ENCODE peak calls at places on chromosomes 13 and 19, in seven cellular contexts. One of them, this sample, is unnamed.
A peak's percentile ranks its signal among the peaks of the same experiment; 100 is the strongest.

GRCh38 chr19:10747271-10747670 is 29.4 kb downstream of the DNM2 start:
- DNase-seq in breast epithelium: no peak
- DNase-seq in IMR-90: no peak
- DNase-seq in tibial artery: no peak
- DNase-seq in SK-N-SH: no peak
- DNase-seq in MG63: peak; percentile 25
- DNase-seq in BJ: no peak
- DNase-seq in this sample: no peak

GRCh38 chr13:98978280-98978679 is 416 bp upstream of the DOCK9 start:
- DNase-seq in breast epithelium: no peak
- DNase-seq in IMR-90: peak; percentile 90
- DNase-seq in tibial artery: no peak
- DNase-seq in SK-N-SH: no peak
- DNase-seq in MG63: peak; percentile 43
- DNase-seq in BJ: peak; percentile 54
- DNase-seq in this sample: no peak

GRCh38 chr13:42215578-42216421 is 56.2 kb upstream of the AKAP11 start:
- DNase-seq in breast epithelium: no peak
- DNase-seq in IMR-90: peak; percentile 60
- DNase-seq in tibial artery: no peak
- DNase-seq in SK-N-SH: peak; percentile 9
- DNase-seq in MG63: peak; percentile 33
- DNase-seq in BJ: no peak
- DNase-seq in this sample: peak; percentile 12

GRCh38 chr13:48892311-48892710 is 83.4 kb upstream of the FNDC3A start:
- DNase-seq in breast epithelium: no peak
- DNase-seq in IMR-90: peak; percentile 92
- DNase-seq in tibial artery: no peak
- DNase-seq in SK-N-SH: no peak
- DNase-seq in MG63: no peak
- DNase-seq in BJ: peak; percentile 38
- DNase-seq in this sample: no peak

GRCh38 chr13:107867701-107868661 is 347.4 kb downstream of the LIG4 start:
- DNase-seq in breast epithelium: no peak
- DNase-seq in IMR-90: peak; percentile 57
- DNase-seq in tibial artery: no peak
- DNase-seq in SK-N-SH: peak; percentile 87
- DNase-seq in MG63: peak; percentile 53
- DNase-seq in BJ: no peak
- DNase-seq in this sample: peak; percentile 85

GRCh38 chr13:47794963-47795362 is 206.1 kb downstream of the SUCLA2 start:
- DNase-seq in breast epithelium: no peak
- DNase-seq in IMR-90: peak; percentile 2
- DNase-seq in tibial artery: no peak
- DNase-seq in SK-N-SH: peak; percentile 26
- DNase-seq in MG63: no peak
- DNase-seq in BJ: no peak
- DNase-seq in this sample: no peak

GRCh38 chr13:51258612-51259358 is 36.6 kb downstream of the FAM124A start:
- DNase-seq in breast epithelium: no peak
- DNase-seq in IMR-90: no peak
- DNase-seq in tibial artery: no peak
- DNase-seq in SK-N-SH: no peak
- DNase-seq in MG63: no peak
- DNase-seq in BJ: no peak
- DNase-seq in this sample: no peak

GRCh38 chr19:2171349-2172145 is 7.8 kb downstream of the DOT1L start:
- DNase-seq in breast epithelium: no peak
- DNase-seq in IMR-90: peak; percentile 36
- DNase-seq in tibial artery: no peak
- DNase-seq in SK-N-SH: peak; percentile 67
- DNase-seq in MG63: no peak
- DNase-seq in BJ: no peak
- DNase-seq in this sample: peak; percentile 53

GRCh38 chr13:32124743-32125142 is 93.2 kb downstream of the FRY start:
- DNase-seq in breast epithelium: no peak
- DNase-seq in IMR-90: no peak
- DNase-seq in tibial artery: no peak
- DNase-seq in SK-N-SH: no peak
- DNase-seq in MG63: no peak
- DNase-seq in BJ: no peak
- DNase-seq in this sample: no peak

GRCh38 chr13:44936246-44936645 is 53.0 kb downstream of the NUFIP1 start:
- DNase-seq in breast epithelium: no peak
- DNase-seq in IMR-90: no peak
- DNase-seq in tibial artery: no peak
- DNase-seq in SK-N-SH: no peak
- DNase-seq in MG63: no peak
- DNase-seq in BJ: no peak
- DNase-seq in this sample: no peak

GRCh38 chr19:48645652-48646191 is at the start of gene CA11:
- DNase-seq in breast epithelium: no peak
- DNase-seq in IMR-90: no peak
- DNase-seq in tibial artery: no peak
- DNase-seq in SK-N-SH: no peak
- DNase-seq in MG63: no peak
- DNase-seq in BJ: no peak
- DNase-seq in this sample: peak; percentile 42

GRCh38 chr19:48239582-48240141 is 16.1 kb downstream of the CARD8 start:
- DNase-seq in breast epithelium: no peak
- DNase-seq in IMR-90: peak; percentile 51
- DNase-seq in tibial artery: no peak
- DNase-seq in SK-N-SH: no peak
- DNase-seq in MG63: peak; percentile 8
- DNase-seq in BJ: no peak
- DNase-seq in this sample: no peak

GRCh38 chr19:50461066-50461875 is 15.0 kb upstream of the EMC10 start:
- DNase-seq in breast epithelium: peak; percentile 65
- DNase-seq in IMR-90: peak; percentile 64
- DNase-seq in tibial artery: no peak
- DNase-seq in SK-N-SH: peak; percentile 93
- DNase-seq in MG63: peak; percentile 55
- DNase-seq in BJ: peak; percentile 6
- DNase-seq in this sample: peak; percentile 73

GRCh38 chr13:111790621-111791020 is 276.3 kb upstream of the SOX1 start:
- DNase-seq in breast epithelium: no peak
- DNase-seq in IMR-90: no peak
- DNase-seq in tibial artery: no peak
- DNase-seq in SK-N-SH: no peak
- DNase-seq in MG63: no peak
- DNase-seq in BJ: no peak
- DNase-seq in this sample: peak; percentile 3

GRCh38 chr13:86870388-86870966 is 800.7 kb upstream of the SLITRK5 start:
- DNase-seq in breast epithelium: no peak
- DNase-seq in IMR-90: peak; percentile 43
- DNase-seq in tibial artery: no peak
- DNase-seq in SK-N-SH: peak; percentile 4
- DNase-seq in MG63: no peak
- DNase-seq in BJ: no peak
- DNase-seq in this sample: no peak

GRCh38 chr19:32273483-32273882 is 71.9 kb upstream of the ZNF507 start:
- DNase-seq in breast epithelium: no peak
- DNase-seq in IMR-90: no peak
- DNase-seq in tibial artery: no peak
- DNase-seq in SK-N-SH: no peak
- DNase-seq in MG63: no peak
- DNase-seq in BJ: no peak
- DNase-seq in this sample: no peak

GRCh38 chr13:102758842-102759241 is 14.7 kb downstream of the TEX30 start:
- DNase-seq in breast epithelium: no peak
- DNase-seq in IMR-90: no peak
- DNase-seq in tibial artery: no peak
- DNase-seq in SK-N-SH: no peak
- DNase-seq in MG63: no peak
- DNase-seq in BJ: no peak
- DNase-seq in this sample: no peak

GRCh38 chr19:13622727-13623126 is 116.4 kb upstream of the CACNA1A start:
- DNase-seq in breast epithelium: no peak
- DNase-seq in IMR-90: no peak
- DNase-seq in tibial artery: peak; percentile 7
- DNase-seq in SK-N-SH: no peak
- DNase-seq in MG63: no peak
- DNase-seq in BJ: no peak
- DNase-seq in this sample: no peak

GRCh38 chr19:4277051-4277700 is 1.9 kb upstream of the SHD start:
- DNase-seq in breast epithelium: no peak
- DNase-seq in IMR-90: no peak
- DNase-seq in tibial artery: no peak
- DNase-seq in SK-N-SH: peak; percentile 69
- DNase-seq in MG63: no peak
- DNase-seq in BJ: no peak
- DNase-seq in this sample: peak; percentile 49

GRCh38 chr19:4278010-4278409 is 1.1 kb upstream of the SHD start:
- DNase-seq in breast epithelium: no peak
- DNase-seq in IMR-90: no peak
- DNase-seq in tibial artery: no peak
- DNase-seq in SK-N-SH: no peak
- DNase-seq in MG63: no peak
- DNase-seq in BJ: no peak
- DNase-seq in this sample: no peak

GRCh38 chr19:4278926-4279529 is at the start of gene SHD:
- DNase-seq in breast epithelium: no peak
- DNase-seq in IMR-90: no peak
- DNase-seq in tibial artery: no peak
- DNase-seq in SK-N-SH: peak; percentile 92
- DNase-seq in MG63: no peak
- DNase-seq in BJ: no peak
- DNase-seq in this sample: peak; percentile 63

GRCh38 chr19:4278460-4278901 is 585 bp upstream of the SHD start:
- DNase-seq in breast epithelium: no peak
- DNase-seq in IMR-90: no peak
- DNase-seq in tibial artery: no peak
- DNase-seq in SK-N-SH: peak; percentile 91
- DNase-seq in MG63: no peak
- DNase-seq in BJ: no peak
- DNase-seq in this sample: peak; percentile 45

DNA sequence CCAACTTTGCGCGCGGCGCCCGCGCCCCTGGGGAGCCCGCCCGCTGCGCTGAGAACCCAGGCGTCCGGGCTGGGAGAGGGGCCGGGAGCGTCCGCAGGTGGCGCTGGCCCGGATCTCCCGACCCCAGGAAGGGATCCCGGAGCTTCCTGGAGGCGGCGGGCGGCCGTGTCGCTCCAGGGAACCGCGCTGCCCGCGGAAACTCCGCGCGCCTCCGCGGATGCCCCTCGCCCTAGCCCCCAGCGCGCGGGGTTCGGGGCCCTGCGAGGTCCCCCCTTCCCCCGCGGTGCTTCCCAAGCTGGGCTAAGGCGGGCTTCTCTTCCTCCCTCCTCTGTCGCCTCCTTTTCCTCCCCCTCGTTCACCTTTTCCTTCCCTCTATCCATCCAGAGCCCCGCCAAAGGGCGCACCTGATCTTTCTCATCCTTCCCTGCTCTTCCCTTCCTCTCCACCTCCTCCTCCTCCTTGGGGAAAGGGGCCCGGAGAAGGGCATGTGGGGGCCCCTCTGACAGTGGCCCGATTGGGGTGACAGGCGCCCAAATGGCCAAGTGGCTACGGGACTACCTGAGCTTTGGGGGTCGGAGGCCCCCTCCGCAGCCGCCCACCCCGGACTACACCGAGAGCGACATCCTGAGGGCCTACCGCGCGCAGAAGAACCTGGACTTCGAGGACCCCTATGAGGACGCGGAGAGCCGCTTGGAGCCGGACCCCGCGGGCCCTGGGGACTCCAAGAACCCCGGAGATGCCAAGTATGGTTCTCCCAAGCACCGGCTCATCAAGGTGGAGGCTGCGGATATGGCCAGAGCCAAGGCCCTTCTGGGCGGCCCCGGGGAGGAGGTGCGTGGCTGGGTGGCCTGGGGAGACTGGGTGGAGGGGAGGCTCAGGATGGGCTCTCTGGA is 710 bp downstream of the SHD start:
- DNase-seq in breast epithelium: no peak
- DNase-seq in IMR-90: no peak
- DNase-seq in tibial artery: no peak
- DNase-seq in SK-N-SH: peak; percentile 61
- DNase-seq in MG63: no peak
- DNase-seq in BJ: no peak
- DNase-seq in this sample: peak; percentile 24
- H3K4me3 ChIP-seq in breast epithelium: no peak overlapping the region
- H3K4me3 ChIP-seq in IMR-90: no peak overlapping the region
- H3K4me3 ChIP-seq in tibial artery: peak overlapping the region; percentile 9
- H3K4me3 ChIP-seq in SK-N-SH: peak overlapping the region; percentile 50
- H3K4me3 ChIP-seq in MG63: no peak overlapping the region
- H3K4me3 ChIP-seq in BJ: no peak overlapping the region
- H3K4me3 ChIP-seq in this sample: peak overlapping the region; percentile 62

GRCh38 chr19:1008268-1009042 is 8.2 kb downstream of the GRIN3B start:
- DNase-seq in breast epithelium: no peak
- DNase-seq in IMR-90: no peak
- DNase-seq in tibial artery: no peak
- DNase-seq in SK-N-SH: no peak
- DNase-seq in MG63: no peak
- DNase-seq in BJ: no peak
- DNase-seq in this sample: no peak
- H3K4me3 ChIP-seq in breast epithelium: no peak overlapping the region
- H3K4me3 ChIP-seq in IMR-90: no peak overlapping the region
- H3K4me3 ChIP-seq in tibial artery: no peak overlapping the region
- H3K4me3 ChIP-seq in SK-N-SH: no peak overlapping the region
- H3K4me3 ChIP-seq in MG63: no peak overlapping the region
- H3K4me3 ChIP-seq in BJ: no peak overlapping the region
- H3K4me3 ChIP-seq in this sample: no peak overlapping the region

GRCh38 chr19:12195501-12195860 is 32.6 kb downstream of the ZNF136 start:
- DNase-seq in breast epithelium: no peak
- DNase-seq in IMR-90: no peak
- DNase-seq in tibial artery: no peak
- DNase-seq in SK-N-SH: no peak
- DNase-seq in MG63: no peak
- DNase-seq in BJ: no peak
- DNase-seq in this sample: peak; percentile 11
- H3K4me3 ChIP-seq in breast epithelium: peak overlapping the region; percentile 53
- H3K4me3 ChIP-seq in IMR-90: peak overlapping the region; percentile 11
- H3K4me3 ChIP-seq in tibial artery: peak overlapping the region; percentile 67
- H3K4me3 ChIP-seq in SK-N-SH: peak overlapping the region; percentile 44
- H3K4me3 ChIP-seq in MG63: no peak overlapping the region
- H3K4me3 ChIP-seq in BJ: peak overlapping the region; percentile 24
- H3K4me3 ChIP-seq in this sample: peak overlapping the region; percentile 95

DNA sequence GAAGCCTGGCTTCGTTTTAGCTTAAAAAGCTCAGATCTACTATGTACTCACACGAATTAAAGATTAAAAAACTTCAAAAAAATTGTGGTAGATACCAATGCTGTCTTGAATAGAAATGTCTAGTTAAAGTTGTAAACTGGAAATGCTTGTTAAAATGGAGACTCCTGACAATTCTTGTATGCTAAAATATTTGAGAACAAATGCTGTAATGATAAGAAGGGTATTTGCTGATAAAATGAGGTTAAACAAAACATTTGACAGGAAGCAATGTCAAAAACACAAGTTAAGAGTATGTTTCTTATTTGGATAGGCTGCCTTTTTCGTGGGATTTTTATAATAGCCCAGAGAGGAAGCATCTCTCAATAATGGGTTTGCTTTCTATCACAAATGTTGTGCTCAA is 48.0 kb upstream of the POSTN start:
- DNase-seq in breast epithelium: no peak
- DNase-seq in IMR-90: no peak
- DNase-seq in tibial artery: no peak
- DNase-seq in SK-N-SH: no peak
- DNase-seq in MG63: no peak
- DNase-seq in BJ: no peak
- DNase-seq in this sample: no peak
- H3K4me3 ChIP-seq in breast epithelium: no peak overlapping the region
- H3K4me3 ChIP-seq in IMR-90: no peak overlapping the region
- H3K4me3 ChIP-seq in tibial artery: no peak overlapping the region
- H3K4me3 ChIP-seq in SK-N-SH: no peak overlapping the region
- H3K4me3 ChIP-seq in MG63: no peak overlapping the region
- H3K4me3 ChIP-seq in BJ: no peak overlapping the region
- H3K4me3 ChIP-seq in this sample: no peak overlapping the region

GRCh38 chr19:8459520-8460260 is 14.9 kb downstream of the HNRNPM start:
- DNase-seq in breast epithelium: no peak
- DNase-seq in IMR-90: peak; percentile 86
- DNase-seq in tibial artery: no peak
- DNase-seq in SK-N-SH: no peak
- DNase-seq in MG63: peak; percentile 46
- DNase-seq in BJ: peak; percentile 59
- DNase-seq in this sample: no peak
- H3K4me3 ChIP-seq in breast epithelium: no peak overlapping the region
- H3K4me3 ChIP-seq in IMR-90: no peak overlapping the region
- H3K4me3 ChIP-seq in tibial artery: peak overlapping the region; percentile 4
- H3K4me3 ChIP-seq in SK-N-SH: no peak overlapping the region
- H3K4me3 ChIP-seq in MG63: no peak overlapping the region
- H3K4me3 ChIP-seq in BJ: no peak overlapping the region
- H3K4me3 ChIP-seq in this sample: no peak overlapping the region

This sample was measured in WERI-Rb-1.